ENCODE peak calls at places on chromosome 9, in five cellular contexts. One of them, this sample, is unnamed.

GRCh38 chr9:27572918-27573698 is at the start of gene C9orf72:
- DNase-seq in activated CD4-positive, CD25-positive, alpha-beta regulatory T cell treated with anti-CD3 and anti-CD28 coated beads, Interleukin-2, amount 50 U/mL, for 16 hours: peak; percentile 72
- DNase-seq in NCI-H1092: peak; percentile 78
- DNase-seq in pons: no peak
- DNase-seq in T-helper 1 cell: peak; percentile 79
- DNase-seq in this sample: peak; percentile 35

GRCh38 chr9:21812945-21813568 is 10.6 kb downstream of the MTAP start:
- DNase-seq in activated CD4-positive, CD25-positive, alpha-beta regulatory T cell treated with anti-CD3 and anti-CD28 coated beads, Interleukin-2, amount 50 U/mL, for 16 hours: peak; percentile 24
- DNase-seq in NCI-H1092: no peak
- DNase-seq in pons: peak; percentile 77
- DNase-seq in T-helper 1 cell: peak; percentile 58
- DNase-seq in this sample: no peak

GRCh38 chr9:34332370-34332964 is 3.1 kb downstream of the NUDT2 start:
- DNase-seq in activated CD4-positive, CD25-positive, alpha-beta regulatory T cell treated with anti-CD3 and anti-CD28 coated beads, Interleukin-2, amount 50 U/mL, for 16 hours: no peak
- DNase-seq in NCI-H1092: no peak
- DNase-seq in pons: peak; percentile 97
- DNase-seq in T-helper 1 cell: no peak
- DNase-seq in this sample: no peak

GRCh38 chr9:95901506-95901905 is 26.0 kb downstream of the ERCC6L2 start:
- DNase-seq in activated CD4-positive, CD25-positive, alpha-beta regulatory T cell treated with anti-CD3 and anti-CD28 coated beads, Interleukin-2, amount 50 U/mL, for 16 hours: no peak
- DNase-seq in NCI-H1092: no peak
- DNase-seq in pons: no peak
- DNase-seq in T-helper 1 cell: no peak
- DNase-seq in this sample: no peak

GRCh38 chr9:128824911-128825310 is 4.7 kb downstream of the SPOUT1 start:
- DNase-seq in activated CD4-positive, CD25-positive, alpha-beta regulatory T cell treated with anti-CD3 and anti-CD28 coated beads, Interleukin-2, amount 50 U/mL, for 16 hours: no peak
- DNase-seq in NCI-H1092: no peak
- DNase-seq in pons: no peak
- DNase-seq in T-helper 1 cell: no peak
- DNase-seq in this sample: no peak

GRCh38 chr9:9790216-9790872 is 822.5 kb downstream of the PTPRD start:
- DNase-seq in activated CD4-positive, CD25-positive, alpha-beta regulatory T cell treated with anti-CD3 and anti-CD28 coated beads, Interleukin-2, amount 50 U/mL, for 16 hours: no peak
- DNase-seq in NCI-H1092: peak; percentile 80
- DNase-seq in pons: peak; percentile 88
- DNase-seq in T-helper 1 cell: no peak
- DNase-seq in this sample: peak; percentile 35

GRCh38 chr9:132849168-132849831 is 28.8 kb downstream of the AK8 start:
- DNase-seq in activated CD4-positive, CD25-positive, alpha-beta regulatory T cell treated with anti-CD3 and anti-CD28 coated beads, Interleukin-2, amount 50 U/mL, for 16 hours: no peak
- DNase-seq in NCI-H1092: peak; percentile 62
- DNase-seq in pons: peak; percentile 43
- DNase-seq in T-helper 1 cell: no peak
- DNase-seq in this sample: no peak

GRCh38 chr9:88488166-88488565 is 46.8 kb upstream of the NXNL2 start:
- DNase-seq in activated CD4-positive, CD25-positive, alpha-beta regulatory T cell treated with anti-CD3 and anti-CD28 coated beads, Interleukin-2, amount 50 U/mL, for 16 hours: no peak
- DNase-seq in NCI-H1092: no peak
- DNase-seq in pons: no peak
- DNase-seq in T-helper 1 cell: no peak
- DNase-seq in this sample: no peak

GRCh38 chr9:137234758-137235423 is 4.2 kb downstream of the SLC34A3 start:
- DNase-seq in activated CD4-positive, CD25-positive, alpha-beta regulatory T cell treated with anti-CD3 and anti-CD28 coated beads, Interleukin-2, amount 50 U/mL, for 16 hours: no peak
- DNase-seq in NCI-H1092: no peak
- DNase-seq in pons: no peak
- DNase-seq in T-helper 1 cell: no peak
- DNase-seq in this sample: no peak

GRCh38 chr9:126927419-126927818 is 12.8 kb downstream of the RALGPS1 start:
- DNase-seq in activated CD4-positive, CD25-positive, alpha-beta regulatory T cell treated with anti-CD3 and anti-CD28 coated beads, Interleukin-2, amount 50 U/mL, for 16 hours: no peak
- DNase-seq in NCI-H1092: peak; percentile 39
- DNase-seq in pons: no peak
- DNase-seq in T-helper 1 cell: no peak
- DNase-seq in this sample: peak; percentile 62

GRCh38 chr9:107480386-107480789 is 9.2 kb downstream of the KLF4 start:
- DNase-seq in activated CD4-positive, CD25-positive, alpha-beta regulatory T cell treated with anti-CD3 and anti-CD28 coated beads, Interleukin-2, amount 50 U/mL, for 16 hours: no peak
- DNase-seq in NCI-H1092: no peak
- DNase-seq in pons: no peak
- DNase-seq in T-helper 1 cell: no peak
- DNase-seq in this sample: no peak

GRCh38 chr9:36842560-36843530 is 191.2 kb downstream of the PAX5 start:
- DNase-seq in activated CD4-positive, CD25-positive, alpha-beta regulatory T cell treated with anti-CD3 and anti-CD28 coated beads, Interleukin-2, amount 50 U/mL, for 16 hours: no peak
- DNase-seq in NCI-H1092: no peak
- DNase-seq in pons: no peak
- DNase-seq in T-helper 1 cell: no peak
- DNase-seq in this sample: no peak

GRCh38 chr9:112867275-112867991 is 23.2 kb downstream of the SLC46A2 start:
- DNase-seq in activated CD4-positive, CD25-positive, alpha-beta regulatory T cell treated with anti-CD3 and anti-CD28 coated beads, Interleukin-2, amount 50 U/mL, for 16 hours: no peak
- DNase-seq in NCI-H1092: no peak
- DNase-seq in pons: peak; percentile 44
- DNase-seq in T-helper 1 cell: no peak
- DNase-seq in this sample: no peak

GRCh38 chr9:128192601-128193371 is 1.4 kb upstream of the CIZ1 start:
- DNase-seq in activated CD4-positive, CD25-positive, alpha-beta regulatory T cell treated with anti-CD3 and anti-CD28 coated beads, Interleukin-2, amount 50 U/mL, for 16 hours: peak; percentile 20
- DNase-seq in NCI-H1092: peak; percentile 86
- DNase-seq in pons: no peak
- DNase-seq in T-helper 1 cell: peak; percentile 23
- DNase-seq in this sample: peak; percentile 93

GRCh38 chr9:130542457-130543228 is 36.7 kb upstream of the FUBP3 start:
- DNase-seq in activated CD4-positive, CD25-positive, alpha-beta regulatory T cell treated with anti-CD3 and anti-CD28 coated beads, Interleukin-2, amount 50 U/mL, for 16 hours: no peak
- DNase-seq in NCI-H1092: no peak
- DNase-seq in pons: no peak
- DNase-seq in T-helper 1 cell: no peak
- DNase-seq in this sample: peak; percentile 89

GRCh38 chr9:119195521-119195920 is 173.7 kb downstream of the BRINP1 start:
- DNase-seq in activated CD4-positive, CD25-positive, alpha-beta regulatory T cell treated with anti-CD3 and anti-CD28 coated beads, Interleukin-2, amount 50 U/mL, for 16 hours: no peak
- DNase-seq in NCI-H1092: no peak
- DNase-seq in pons: no peak
- DNase-seq in T-helper 1 cell: no peak
- DNase-seq in this sample: no peak

GRCh38 chr9:136902259-136902821 is 16.0 kb downstream of the TRAF2 start:
- DNase-seq in activated CD4-positive, CD25-positive, alpha-beta regulatory T cell treated with anti-CD3 and anti-CD28 coated beads, Interleukin-2, amount 50 U/mL, for 16 hours: peak; percentile 76
- DNase-seq in NCI-H1092: no peak
- DNase-seq in pons: no peak
- DNase-seq in T-helper 1 cell: peak; percentile 81
- DNase-seq in this sample: no peak

GRCh38 chr9:85501474-85501873 is 240.3 kb downstream of the AGTPBP1 start:
- DNase-seq in activated CD4-positive, CD25-positive, alpha-beta regulatory T cell treated with anti-CD3 and anti-CD28 coated beads, Interleukin-2, amount 50 U/mL, for 16 hours: no peak
- DNase-seq in NCI-H1092: no peak
- DNase-seq in pons: no peak
- DNase-seq in T-helper 1 cell: no peak
- DNase-seq in this sample: no peak

GRCh38 chr9:12604154-12604825 is 88.9 kb upstream of the TYRP1 start:
- DNase-seq in activated CD4-positive, CD25-positive, alpha-beta regulatory T cell treated with anti-CD3 and anti-CD28 coated beads, Interleukin-2, amount 50 U/mL, for 16 hours: no peak
- DNase-seq in NCI-H1092: no peak
- DNase-seq in pons: peak; percentile 15
- DNase-seq in T-helper 1 cell: no peak
- DNase-seq in this sample: no peak

GRCh38 chr9:71742703-71743102 is 25.6 kb downstream of the CEMIP2 start:
- DNase-seq in activated CD4-positive, CD25-positive, alpha-beta regulatory T cell treated with anti-CD3 and anti-CD28 coated beads, Interleukin-2, amount 50 U/mL, for 16 hours: no peak
- DNase-seq in NCI-H1092: no peak
- DNase-seq in pons: no peak
- DNase-seq in T-helper 1 cell: no peak
- DNase-seq in this sample: no peak

GRCh38 chr9:89407070-89407469 is 88.8 kb downstream of the SECISBP2 start:
- DNase-seq in activated CD4-positive, CD25-positive, alpha-beta regulatory T cell treated with anti-CD3 and anti-CD28 coated beads, Interleukin-2, amount 50 U/mL, for 16 hours: no peak
- DNase-seq in NCI-H1092: no peak
- DNase-seq in pons: no peak
- DNase-seq in T-helper 1 cell: no peak
- DNase-seq in this sample: no peak

This sample was measured in NCI-H510A.